ENCODE peak calls at places on chromosomes 4 and X, in six cellular contexts. O, J, T, N, R and Q are unnamed samples.

GRCh38 chr4:38078590-38079381 is 118.6 kb downstream of the PTTG2 start:
- DNase-seq in O (no peak), J (peak), T (no peak), N (no peak), R (no peak), Q (no peak)

GRCh38 chr4:111154924-111155323 is 532.0 kb upstream of the PITX2 start:
- DNase-seq in O (no peak), J (no peak), T (no peak), N (no peak), R (no peak), Q (no peak)

GRCh38 chr4:127781303-127782024 is 658 bp upstream of the HSPA4L start:
- DNase-seq in O (no peak), J (no peak), T (no peak), N (no peak), R (no peak), Q (no peak)

GRCh38 chrX:103066606-103067005 is 2.6 kb upstream of the BEX1 start:
- DNase-seq in O (no peak), J (no peak), T (no peak), N (no peak), R (no peak), Q (no peak)

GRCh38 chrX:75229774-75230173 is 44.1 kb upstream of the UPRT start:
- DNase-seq in O (no peak), J (no peak), T (no peak), N (peak), R (no peak), Q (no peak)

GRCh38 chrX:10106801-10107200 is 50.0 kb upstream of the CLCN4 start:
- DNase-seq in O (no peak), J (no peak), T (no peak), N (no peak), R (no peak), Q (no peak)

GRCh38 chr4:125334936-125335335 is 20.2 kb downstream of the FAT4 start:
- DNase-seq in O (no peak), J (no peak), T (no peak), N (no peak), R (no peak), Q (no peak)

GRCh38 chr4:47686294-47686872 is 151.5 kb downstream of the CORIN start:
- DNase-seq in O (peak), J (peak), T (peak), N (peak), R (peak), Q (peak)

GRCh38 chr4:7419961-7420660 is 14.6 kb downstream of the PSAPL1 start:
- DNase-seq in O (peak), J (no peak), T (no peak), N (no peak), R (no peak), Q (no peak)

GRCh38 chr4:47471064-47471463 is 7.6 kb upstream of the COMMD8 start:
- DNase-seq in O (no peak), J (no peak), T (no peak), N (no peak), R (no peak), Q (no peak)

GRCh38 chr4:167713756-167714155 is 378.6 kb upstream of the ANXA10 start:
- DNase-seq in O (no peak), J (no peak), T (no peak), N (no peak), R (no peak), Q (no peak)

GRCh38 chrX:149372861-149373260 is 132.2 kb downstream of the IDS start:
- DNase-seq in O (no peak), J (no peak), T (no peak), N (no peak), R (no peak), Q (no peak)

GRCh38 chr4:88600129-88600849 is 8.0 kb downstream of the HERC3 start:
- DNase-seq in O (no peak), J (no peak), T (no peak), N (no peak), R (no peak), Q (no peak)

GRCh38 chrX:9542106-9542764 is 77.4 kb downstream of the TBL1X start:
- DNase-seq in O (no peak), J (no peak), T (no peak), N (no peak), R (no peak), Q (no peak)

GRCh38 chrX:13197961-13198761 is 121.7 kb downstream of the ATXN3L start:
- DNase-seq in O (no peak), J (no peak), T (no peak), N (no peak), R (no peak), Q (peak)

GRCh38 chrX:87664381-87664780 is 146.8 kb downstream of the KLHL4 start:
- DNase-seq in O (no peak), J (no peak), T (no peak), N (no peak), R (no peak), Q (no peak)
- TF ChIP-seq ZNF274 in O (no peak), J (no peak), T (no peak), N (no peak), R (no peak), Q (no peak)

GRCh38 chr4:6018331-6018730 is at the start of gene C4orf50:
- DNase-seq in O (no peak), J (no peak), T (no peak), N (no peak), R (no peak), Q (no peak)

GRCh38 chr4:6017800-6018199 is 431 bp downstream of the C4orf50 start:
- DNase-seq in O (no peak), J (no peak), T (no peak), N (no peak), R (no peak), Q (no peak)

GRCh38 chr4:6020633-6021032 is 2.4 kb upstream of the C4orf50 start:
- DNase-seq in O (no peak), J (no peak), T (no peak), N (no peak), R (no peak), Q (no peak)

GRCh38 chr4:6021831-6022606 is 3.8 kb upstream of the C4orf50 start:
- DNase-seq in O (no peak), J (no peak), T (no peak), N (no peak), R (no peak), Q (no peak)

DNA sequence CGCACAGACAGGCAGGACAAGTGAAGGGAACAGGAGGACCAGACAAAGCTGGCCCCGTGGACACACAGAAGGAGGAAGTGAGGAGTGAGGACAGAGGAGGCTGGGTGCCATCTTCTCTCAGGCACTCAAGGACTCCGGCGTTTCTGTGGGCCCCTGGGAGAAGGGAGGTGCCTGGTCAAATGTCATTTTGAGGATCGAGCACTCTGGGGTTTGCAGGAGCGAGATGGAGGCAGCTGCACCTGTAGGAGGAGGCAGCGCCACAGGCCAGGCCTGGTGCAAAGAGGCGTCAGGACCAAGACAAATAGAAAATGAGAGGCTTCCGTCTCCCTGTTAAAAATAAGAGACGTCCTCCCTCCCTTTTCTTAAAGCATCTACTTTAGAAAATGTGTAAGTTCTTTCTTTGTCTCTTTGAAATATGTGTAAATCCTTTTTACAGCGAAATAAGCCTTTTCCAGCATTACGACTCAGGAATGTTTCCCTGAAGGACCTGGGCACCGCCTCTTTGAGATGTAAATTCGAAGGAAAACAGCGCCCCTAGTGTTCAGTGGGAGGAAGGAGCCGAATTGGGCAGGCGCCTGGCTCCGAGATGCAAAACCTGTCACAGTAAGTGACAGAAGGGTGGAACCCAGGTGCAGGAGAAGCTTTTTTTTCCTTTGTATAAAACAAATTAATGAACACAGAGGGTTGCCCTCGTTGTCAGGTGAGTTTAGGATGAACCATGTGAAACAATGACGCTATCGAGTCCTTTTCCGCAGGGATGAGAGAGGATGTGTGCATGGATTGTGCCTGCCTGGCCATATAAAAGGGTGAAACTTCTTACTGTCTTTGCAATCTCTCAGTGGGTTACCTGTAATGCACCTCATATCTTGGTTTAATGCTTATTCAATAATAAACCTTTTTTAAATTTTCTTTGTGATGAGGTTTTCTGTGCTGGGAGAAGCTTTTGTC is 1.4 kb upstream of the C4orf50 start:
- DNase-seq in O (peak), J (peak), T (peak), N (no peak), R (peak), Q (peak)
- TF ChIP-seq ZNF274 in O (no peak), J (no peak), T (no peak), N (no peak), R (no peak), Q (no peak)

GRCh38 chrX:123215397-123216089 is 31.5 kb downstream of the GRIA3 start:
- DNase-seq in O (no peak), J (no peak), T (no peak), N (no peak), R (no peak), Q (no peak)
- TF ChIP-seq ZNF274 in O (no peak), J (no peak), T (no peak), N (no peak), R (no peak), Q (no peak)

DNA sequence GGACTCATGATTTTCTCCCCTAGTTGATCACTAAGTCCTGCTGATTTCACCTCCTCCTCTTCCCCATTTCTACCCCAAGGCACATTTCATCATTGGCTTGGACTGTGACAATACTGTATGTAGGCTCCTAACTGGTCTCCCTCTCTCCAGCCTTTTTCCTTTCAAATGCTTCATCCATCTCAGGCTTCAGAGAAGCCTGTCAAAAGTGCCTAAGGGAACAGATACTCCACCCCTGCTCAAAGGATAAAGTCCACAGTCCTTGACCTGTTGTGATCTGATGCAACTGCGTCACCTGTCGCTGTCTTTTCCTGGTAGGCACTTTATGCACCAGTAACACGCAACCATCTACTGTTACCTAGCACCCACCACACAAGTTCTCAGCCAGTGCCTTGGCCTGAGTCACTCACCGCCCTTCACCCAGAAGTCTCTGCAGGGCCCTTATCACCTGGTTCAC is 12.8 kb downstream of the SCARB2 start:
- DNase-seq in O (no peak), J (peak), T (no peak), N (no peak), R (no peak), Q (no peak)
- TF ChIP-seq ZNF274 in O (no peak), J (no peak), T (no peak), N (no peak), R (no peak), Q (no peak)